ENCODE peak calls at places on chromosomes 7 and 10, in seven cellular contexts. One of them, this sample, is unnamed.

GRCh38 chr10:58667658-58668310 is 155.1 kb downstream of the BICC1 start:
- DNase-seq in right lobe of liver: no peak
- DNase-seq in GM20000: no peak
- DNase-seq in AG09319: no peak
- DNase-seq in stimulated activated CD8-positive, alpha-beta memory T cell treated with anti-CD3 and anti-CD28 coated beads, Interleukin-15, amount 100 ng/mL, for 24 hours: no peak
- DNase-seq in Calu3: no peak
- DNase-seq in effector memory CD8-positive, alpha-beta T cell: no peak
- DNase-seq in this sample: no peak

GRCh38 chr10:114576132-114576487 is 82.0 kb downstream of the ABLIM1 start:
- DNase-seq in Calu3: no peak
- DNase-seq in right lobe of liver: no peak
- DNase-seq in effector memory CD8-positive, alpha-beta T cell: no peak
- DNase-seq in AG09319: no peak
- DNase-seq in GM20000: no peak
- DNase-seq in stimulated activated CD8-positive, alpha-beta memory T cell treated with anti-CD3 and anti-CD28 coated beads, Interleukin-15, amount 100 ng/mL, for 24 hours: no peak
- DNase-seq in this sample: no peak

GRCh38 chr10:92691591-92692084 is 1.9 kb downstream of the HHEX start:
- DNase-seq in GM20000: peak
- DNase-seq in AG09319: no peak
- DNase-seq in right lobe of liver: peak
- DNase-seq in effector memory CD8-positive, alpha-beta T cell: no peak
- DNase-seq in Calu3: no peak
- DNase-seq in stimulated activated CD8-positive, alpha-beta memory T cell treated with anti-CD3 and anti-CD28 coated beads, Interleukin-15, amount 100 ng/mL, for 24 hours: no peak
- DNase-seq in this sample: no peak

GRCh38 chr7:4809091-4809591 is 33.7 kb downstream of the AP5Z1 start:
- DNase-seq in right lobe of liver: no peak
- DNase-seq in stimulated activated CD8-positive, alpha-beta memory T cell treated with anti-CD3 and anti-CD28 coated beads, Interleukin-15, amount 100 ng/mL, for 24 hours: no peak
- DNase-seq in AG09319: no peak
- DNase-seq in GM20000: peak
- DNase-seq in Calu3: no peak
- DNase-seq in effector memory CD8-positive, alpha-beta T cell: peak
- DNase-seq in this sample: no peak

GRCh38 chr7:69134316-69134715 is 464.0 kb upstream of the AUTS2 start:
- DNase-seq in effector memory CD8-positive, alpha-beta T cell: no peak
- DNase-seq in right lobe of liver: no peak
- DNase-seq in GM20000: no peak
- DNase-seq in AG09319: no peak
- DNase-seq in stimulated activated CD8-positive, alpha-beta memory T cell treated with anti-CD3 and anti-CD28 coated beads, Interleukin-15, amount 100 ng/mL, for 24 hours: no peak
- DNase-seq in Calu3: no peak
- DNase-seq in this sample: no peak

GRCh38 chr7:196283-196682 is 3.9 kb downstream of the FAM20C start:
- DNase-seq in effector memory CD8-positive, alpha-beta T cell: no peak
- DNase-seq in AG09319: no peak
- DNase-seq in GM20000: no peak
- DNase-seq in right lobe of liver: no peak
- DNase-seq in Calu3: no peak
- DNase-seq in stimulated activated CD8-positive, alpha-beta memory T cell treated with anti-CD3 and anti-CD28 coated beads, Interleukin-15, amount 100 ng/mL, for 24 hours: no peak
- DNase-seq in this sample: no peak

GRCh38 chr7:2063562-2064360 is 169.0 kb downstream of the MAD1L1 start:
- DNase-seq in AG09319: no peak
- DNase-seq in Calu3: peak
- DNase-seq in GM20000: no peak
- DNase-seq in stimulated activated CD8-positive, alpha-beta memory T cell treated with anti-CD3 and anti-CD28 coated beads, Interleukin-15, amount 100 ng/mL, for 24 hours: no peak
- DNase-seq in right lobe of liver: no peak
- DNase-seq in effector memory CD8-positive, alpha-beta T cell: no peak
- DNase-seq in this sample: no peak

GRCh38 chr10:45509491-45509890 is 135.5 kb downstream of the ALOX5 start:
- DNase-seq in AG09319: no peak
- DNase-seq in right lobe of liver: no peak
- DNase-seq in effector memory CD8-positive, alpha-beta T cell: no peak
- DNase-seq in Calu3: no peak
- DNase-seq in stimulated activated CD8-positive, alpha-beta memory T cell treated with anti-CD3 and anti-CD28 coated beads, Interleukin-15, amount 100 ng/mL, for 24 hours: no peak
- DNase-seq in GM20000: no peak
- DNase-seq in this sample: no peak

GRCh38 chr7:100602889-100603696 is 930 bp downstream of the PCOLCE start:
- DNase-seq in GM20000: no peak
- DNase-seq in Calu3: no peak
- DNase-seq in stimulated activated CD8-positive, alpha-beta memory T cell treated with anti-CD3 and anti-CD28 coated beads, Interleukin-15, amount 100 ng/mL, for 24 hours: no peak
- DNase-seq in right lobe of liver: no peak
- DNase-seq in effector memory CD8-positive, alpha-beta T cell: no peak
- DNase-seq in AG09319: peak
- DNase-seq in this sample: peak

GRCh38 chr10:95445223-95445836 is 115.8 kb downstream of the SORBS1 start:
- DNase-seq in AG09319: peak
- DNase-seq in stimulated activated CD8-positive, alpha-beta memory T cell treated with anti-CD3 and anti-CD28 coated beads, Interleukin-15, amount 100 ng/mL, for 24 hours: no peak
- DNase-seq in effector memory CD8-positive, alpha-beta T cell: no peak
- DNase-seq in GM20000: no peak
- DNase-seq in right lobe of liver: peak
- DNase-seq in Calu3: peak
- DNase-seq in this sample: no peak

GRCh38 chr7:36190447-36191291 is 37.6 kb downstream of the EEPD1 start:
- DNase-seq in Calu3: no peak
- DNase-seq in effector memory CD8-positive, alpha-beta T cell: no peak
- DNase-seq in right lobe of liver: peak
- DNase-seq in stimulated activated CD8-positive, alpha-beta memory T cell treated with anti-CD3 and anti-CD28 coated beads, Interleukin-15, amount 100 ng/mL, for 24 hours: no peak
- DNase-seq in GM20000: no peak
- DNase-seq in AG09319: no peak
- DNase-seq in this sample: no peak

GRCh38 chr7:1883031-1883761 is 213.1 kb downstream of the ELFN1 start:
- DNase-seq in AG09319: peak
- DNase-seq in Calu3: peak
- DNase-seq in right lobe of liver: no peak
- DNase-seq in GM20000: no peak
- DNase-seq in stimulated activated CD8-positive, alpha-beta memory T cell treated with anti-CD3 and anti-CD28 coated beads, Interleukin-15, amount 100 ng/mL, for 24 hours: no peak
- DNase-seq in effector memory CD8-positive, alpha-beta T cell: no peak
- DNase-seq in this sample: no peak

GRCh38 chr10:130196511-130197487 is 60.6 kb downstream of the GLRX3 start:
- DNase-seq in AG09319: no peak
- DNase-seq in GM20000: no peak
- DNase-seq in Calu3: no peak
- DNase-seq in right lobe of liver: no peak
- DNase-seq in effector memory CD8-positive, alpha-beta T cell: no peak
- DNase-seq in stimulated activated CD8-positive, alpha-beta memory T cell treated with anti-CD3 and anti-CD28 coated beads, Interleukin-15, amount 100 ng/mL, for 24 hours: no peak
- DNase-seq in this sample: no peak

GRCh38 chr7:131667699-131668098 is 111.3 kb upstream of the PODXL start:
- DNase-seq in stimulated activated CD8-positive, alpha-beta memory T cell treated with anti-CD3 and anti-CD28 coated beads, Interleukin-15, amount 100 ng/mL, for 24 hours: no peak
- DNase-seq in Calu3: no peak
- DNase-seq in right lobe of liver: no peak
- DNase-seq in effector memory CD8-positive, alpha-beta T cell: no peak
- DNase-seq in GM20000: no peak
- DNase-seq in AG09319: no peak
- DNase-seq in this sample: no peak

GRCh38 chr7:123823898-123824753 is 20.8 kb upstream of the HYAL4 start:
- DNase-seq in Calu3: no peak
- DNase-seq in effector memory CD8-positive, alpha-beta T cell: no peak
- DNase-seq in AG09319: no peak
- DNase-seq in stimulated activated CD8-positive, alpha-beta memory T cell treated with anti-CD3 and anti-CD28 coated beads, Interleukin-15, amount 100 ng/mL, for 24 hours: no peak
- DNase-seq in GM20000: peak
- DNase-seq in right lobe of liver: no peak
- DNase-seq in this sample: no peak

GRCh38 chr10:15897282-15897681 is 37.0 kb upstream of the MINDY3 start:
- DNase-seq in effector memory CD8-positive, alpha-beta T cell: no peak
- DNase-seq in stimulated activated CD8-positive, alpha-beta memory T cell treated with anti-CD3 and anti-CD28 coated beads, Interleukin-15, amount 100 ng/mL, for 24 hours: no peak
- DNase-seq in GM20000: no peak
- DNase-seq in right lobe of liver: no peak
- DNase-seq in AG09319: no peak
- DNase-seq in Calu3: no peak
- DNase-seq in this sample: no peak

GRCh38 chr10:46525177-46525823 is 31.2 kb downstream of the GPRIN2 start:
- DNase-seq in AG09319: peak
- DNase-seq in GM20000: no peak
- DNase-seq in effector memory CD8-positive, alpha-beta T cell: no peak
- DNase-seq in right lobe of liver: peak
- DNase-seq in stimulated activated CD8-positive, alpha-beta memory T cell treated with anti-CD3 and anti-CD28 coated beads, Interleukin-15, amount 100 ng/mL, for 24 hours: no peak
- DNase-seq in Calu3: peak
- DNase-seq in this sample: no peak

GRCh38 chr10:68212721-68213352 is 19.1 kb downstream of the ATOH7 start:
- DNase-seq in effector memory CD8-positive, alpha-beta T cell: no peak
- DNase-seq in GM20000: peak
- DNase-seq in stimulated activated CD8-positive, alpha-beta memory T cell treated with anti-CD3 and anti-CD28 coated beads, Interleukin-15, amount 100 ng/mL, for 24 hours: no peak
- DNase-seq in right lobe of liver: no peak
- DNase-seq in Calu3: no peak
- DNase-seq in AG09319: no peak
- DNase-seq in this sample: no peak

GRCh38 chr10:107653832-107654287 is 489.4 kb upstream of the SORCS1 start:
- DNase-seq in Calu3: no peak
- DNase-seq in right lobe of liver: no peak
- DNase-seq in effector memory CD8-positive, alpha-beta T cell: no peak
- DNase-seq in GM20000: peak
- DNase-seq in AG09319: peak
- DNase-seq in stimulated activated CD8-positive, alpha-beta memory T cell treated with anti-CD3 and anti-CD28 coated beads, Interleukin-15, amount 100 ng/mL, for 24 hours: no peak
- DNase-seq in this sample: no peak

GRCh38 chr10:103663802-103664201 is 170.3 kb downstream of the NEURL1 start:
- DNase-seq in AG09319: no peak
- DNase-seq in effector memory CD8-positive, alpha-beta T cell: no peak
- DNase-seq in right lobe of liver: peak
- DNase-seq in GM20000: no peak
- DNase-seq in stimulated activated CD8-positive, alpha-beta memory T cell treated with anti-CD3 and anti-CD28 coated beads, Interleukin-15, amount 100 ng/mL, for 24 hours: no peak
- DNase-seq in Calu3: no peak
- DNase-seq in this sample: no peak

GRCh38 chr7:127514499-127514898 is 70.9 kb downstream of the GCC1 start:
- DNase-seq in effector memory CD8-positive, alpha-beta T cell: no peak
- DNase-seq in right lobe of liver: no peak
- DNase-seq in stimulated activated CD8-positive, alpha-beta memory T cell treated with anti-CD3 and anti-CD28 coated beads, Interleukin-15, amount 100 ng/mL, for 24 hours: no peak
- DNase-seq in AG09319: no peak
- DNase-seq in Calu3: peak
- DNase-seq in GM20000: peak
- DNase-seq in this sample: no peak

GRCh38 chr10:124062390-124062789 is 31.0 kb downstream of the CHST15 start:
- DNase-seq in AG09319: no peak
- DNase-seq in effector memory CD8-positive, alpha-beta T cell: no peak
- DNase-seq in stimulated activated CD8-positive, alpha-beta memory T cell treated with anti-CD3 and anti-CD28 coated beads, Interleukin-15, amount 100 ng/mL, for 24 hours: no peak
- DNase-seq in Calu3: no peak
- DNase-seq in GM20000: no peak
- DNase-seq in right lobe of liver: no peak
- DNase-seq in this sample: no peak

GRCh38 chr7:4748267-4748666 is 27.2 kb upstream of the AP5Z1 start:
- DNase-seq in stimulated activated CD8-positive, alpha-beta memory T cell treated with anti-CD3 and anti-CD28 coated beads, Interleukin-15, amount 100 ng/mL, for 24 hours: no peak
- DNase-seq in Calu3: no peak
- DNase-seq in GM20000: no peak
- DNase-seq in effector memory CD8-positive, alpha-beta T cell: no peak
- DNase-seq in right lobe of liver: no peak
- DNase-seq in AG09319: no peak
- DNase-seq in this sample: no peak

GRCh38 chr7:132161231-132161915 is 414.9 kb downstream of the PLXNA4 start:
- DNase-seq in effector memory CD8-positive, alpha-beta T cell: no peak
- DNase-seq in GM20000: no peak
- DNase-seq in right lobe of liver: no peak
- DNase-seq in AG09319: no peak
- DNase-seq in Calu3: peak
- DNase-seq in stimulated activated CD8-positive, alpha-beta memory T cell treated with anti-CD3 and anti-CD28 coated beads, Interleukin-15, amount 100 ng/mL, for 24 hours: no peak
- DNase-seq in this sample: no peak

GRCh38 chr10:77710081-77710551 is 72.5 kb upstream of the KCNMA1 start:
- DNase-seq in right lobe of liver: no peak
- DNase-seq in GM20000: no peak
- DNase-seq in Calu3: no peak
- DNase-seq in AG09319: no peak
- DNase-seq in stimulated activated CD8-positive, alpha-beta memory T cell treated with anti-CD3 and anti-CD28 coated beads, Interleukin-15, amount 100 ng/mL, for 24 hours: no peak
- DNase-seq in effector memory CD8-positive, alpha-beta T cell: no peak
- DNase-seq in this sample: no peak

GRCh38 chr10:474946-475345 is 214.5 kb downstream of the DIP2C start:
- DNase-seq in right lobe of liver: no peak
- DNase-seq in stimulated activated CD8-positive, alpha-beta memory T cell treated with anti-CD3 and anti-CD28 coated beads, Interleukin-15, amount 100 ng/mL, for 24 hours: no peak
- DNase-seq in effector memory CD8-positive, alpha-beta T cell: no peak
- DNase-seq in GM20000: no peak
- DNase-seq in AG09319: no peak
- DNase-seq in Calu3: no peak
- DNase-seq in this sample: no peak

GRCh38 chr7:30197438-30197837 is 62.7 kb downstream of the MTURN start:
- DNase-seq in stimulated activated CD8-positive, alpha-beta memory T cell treated with anti-CD3 and anti-CD28 coated beads, Interleukin-15, amount 100 ng/mL, for 24 hours: no peak
- DNase-seq in effector memory CD8-positive, alpha-beta T cell: no peak
- DNase-seq in Calu3: no peak
- DNase-seq in right lobe of liver: no peak
- DNase-seq in AG09319: no peak
- DNase-seq in GM20000: no peak
- DNase-seq in this sample: no peak

GRCh38 chr10:49118450-49118849 is 3.1 kb upstream of the VSTM4 start:
- DNase-seq in effector memory CD8-positive, alpha-beta T cell: no peak
- DNase-seq in right lobe of liver: no peak
- DNase-seq in GM20000: no peak
- DNase-seq in stimulated activated CD8-positive, alpha-beta memory T cell treated with anti-CD3 and anti-CD28 coated beads, Interleukin-15, amount 100 ng/mL, for 24 hours: no peak
- DNase-seq in AG09319: no peak
- DNase-seq in Calu3: no peak
- DNase-seq in this sample: no peak

GRCh38 chr7:135388616-135389015 is 121.3 kb downstream of the CNOT4 start:
- DNase-seq in effector memory CD8-positive, alpha-beta T cell: no peak
- DNase-seq in GM20000: no peak
- DNase-seq in stimulated activated CD8-positive, alpha-beta memory T cell treated with anti-CD3 and anti-CD28 coated beads, Interleukin-15, amount 100 ng/mL, for 24 hours: no peak
- DNase-seq in Calu3: no peak
- DNase-seq in AG09319: no peak
- DNase-seq in right lobe of liver: no peak
- DNase-seq in this sample: no peak

GRCh38 chr7:1555813-1556540 is at the start of gene TMEM184A:
- DNase-seq in effector memory CD8-positive, alpha-beta T cell: no peak
- DNase-seq in right lobe of liver: peak
- DNase-seq in AG09319: no peak
- DNase-seq in Calu3: peak
- DNase-seq in GM20000: peak
- DNase-seq in stimulated activated CD8-positive, alpha-beta memory T cell treated with anti-CD3 and anti-CD28 coated beads, Interleukin-15, amount 100 ng/mL, for 24 hours: no peak
- DNase-seq in this sample: no peak

GRCh38 chr10:80568306-80568705 is 30.6 kb downstream of the SH2D4B start:
- DNase-seq in stimulated activated CD8-positive, alpha-beta memory T cell treated with anti-CD3 and anti-CD28 coated beads, Interleukin-15, amount 100 ng/mL, for 24 hours: no peak
- DNase-seq in right lobe of liver: no peak
- DNase-seq in GM20000: no peak
- DNase-seq in effector memory CD8-positive, alpha-beta T cell: no peak
- DNase-seq in Calu3: no peak
- DNase-seq in AG09319: no peak
- DNase-seq in this sample: no peak

GRCh38 chr7:144407266-144407931 is 3.9 kb upstream of the NOBOX start:
- DNase-seq in effector memory CD8-positive, alpha-beta T cell: no peak
- DNase-seq in GM20000: no peak
- DNase-seq in stimulated activated CD8-positive, alpha-beta memory T cell treated with anti-CD3 and anti-CD28 coated beads, Interleukin-15, amount 100 ng/mL, for 24 hours: no peak
- DNase-seq in AG09319: no peak
- DNase-seq in Calu3: peak
- DNase-seq in right lobe of liver: no peak
- DNase-seq in this sample: no peak

GRCh38 chr10:88038268-88038667 is 174.8 kb downstream of the PTEN start:
- DNase-seq in stimulated activated CD8-positive, alpha-beta memory T cell treated with anti-CD3 and anti-CD28 coated beads, Interleukin-15, amount 100 ng/mL, for 24 hours: no peak
- DNase-seq in Calu3: no peak
- DNase-seq in GM20000: no peak
- DNase-seq in AG09319: peak
- DNase-seq in right lobe of liver: no peak
- DNase-seq in effector memory CD8-positive, alpha-beta T cell: no peak
- DNase-seq in this sample: peak

GRCh38 chr7:7921830-7922229 is 46.8 kb upstream of the GLCCI1 start:
- DNase-seq in stimulated activated CD8-positive, alpha-beta memory T cell treated with anti-CD3 and anti-CD28 coated beads, Interleukin-15, amount 100 ng/mL, for 24 hours: no peak
- DNase-seq in GM20000: no peak
- DNase-seq in right lobe of liver: no peak
- DNase-seq in effector memory CD8-positive, alpha-beta T cell: no peak
- DNase-seq in AG09319: no peak
- DNase-seq in Calu3: no peak
- DNase-seq in this sample: no peak

This sample was measured in brain pericyte.